ENCODE peak calls at places on chromosomes 13 and 19, in four cellular contexts. N, M, O and A are unnamed samples.

GRCh38 chr13:79406597-79406908 is 498 bp upstream of the RBM26 start:
- DNase-seq in N (no peak), M (no peak), O (no peak), A (no peak)

GRCh38 chr19:49863935-49864320 is 3.4 kb downstream of the PNKP start:
- DNase-seq in N (no peak), M (no peak), O (no peak), A (no peak)

GRCh38 chr13:69828527-69828926 is 279.1 kb upstream of the ATXN8OS start:
- DNase-seq in N (no peak), M (peak), O (no peak), A (no peak)

GRCh38 chr19:33746159-33746558 is 50.5 kb upstream of the KCTD15 start:
- DNase-seq in N (no peak), M (no peak), O (no peak), A (no peak)

GRCh38 chr19:10111405-10111811 is at the start of gene P2RY11:
- DNase-seq in N (no peak), M (no peak), O (no peak), A (no peak)

GRCh38 chr19:31674503-31675186 is 325.4 kb upstream of the TSHZ3 start:
- DNase-seq in N (no peak), M (no peak), O (no peak), A (no peak)

GRCh38 chr19:49823472-49823871 is 5.4 kb downstream of the MED25 start:
- DNase-seq in N (no peak), M (no peak), O (no peak), A (no peak)

GRCh38 chr13:51643114-51643881 is 59.0 kb downstream of the WDFY2 start:
- DNase-seq in N (peak), M (no peak), O (peak), A (no peak)

GRCh38 chr13:109494955-109495354 is 291.4 kb downstream of the IRS2 start:
- DNase-seq in N (no peak), M (no peak), O (no peak), A (no peak)

GRCh38 chr19:35213678-35214632 is 14.6 kb downstream of the FAM187B start:
- DNase-seq in N (peak), M (no peak), O (no peak), A (no peak)

GRCh38 chr19:31154021-31154420 is 195.2 kb downstream of the TSHZ3 start:
- DNase-seq in N (no peak), M (no peak), O (no peak), A (no peak)

GRCh38 chr13:105960326-105960725 is 575.1 kb downstream of the EFNB2 start:
- DNase-seq in N (no peak), M (no peak), O (no peak), A (no peak)

GRCh38 chr13:54029226-54029625 is 1000.6 kb downstream of the OLFM4 start:
- DNase-seq in N (no peak), M (no peak), O (no peak), A (no peak)

GRCh38 chr19:2494084-2494446 is 18.1 kb downstream of the GADD45B start:
- DNase-seq in N (no peak), M (no peak), O (no peak), A (no peak)

GRCh38 chr13:79637086-79637763 is 156.3 kb downstream of the NDFIP2 start:
- DNase-seq in N (no peak), M (no peak), O (no peak), A (no peak)

GRCh38 chr13:32210081-32210480 is 105.1 kb downstream of the ZAR1L start:
- DNase-seq in N (no peak), M (no peak), O (no peak), A (no peak)

GRCh38 chr13:59483441-59484116 is 680.1 kb downstream of the DIAPH3 start:
- DNase-seq in N (no peak), M (peak), O (no peak), A (no peak)

DNA sequence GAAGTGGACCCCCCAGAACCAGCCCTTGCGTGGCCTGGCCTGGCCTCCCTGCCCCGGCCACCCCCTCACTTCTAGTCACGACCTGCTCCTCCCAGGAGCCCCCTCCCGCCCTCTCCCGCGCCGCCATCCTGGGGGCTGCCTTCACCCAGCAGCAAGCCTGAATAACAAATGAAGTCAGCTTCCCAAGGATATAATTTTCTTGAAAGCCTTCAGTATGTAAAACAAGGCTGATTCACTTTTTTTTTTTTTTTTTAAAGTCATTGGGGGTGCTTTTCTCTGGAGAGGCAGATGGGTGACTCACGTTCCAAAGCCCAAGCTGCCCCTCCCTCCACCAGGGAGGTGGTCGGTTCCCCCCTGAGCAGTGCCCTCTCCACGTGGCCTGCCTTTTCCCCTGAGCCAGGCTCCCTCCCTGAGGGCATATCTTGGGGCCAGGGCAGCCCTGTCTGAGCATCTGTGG is 144.2 kb downstream of the KDM4B start:
- DNase-seq in N (no peak), M (no peak), O (no peak), A (no peak)
- TF ChIP-seq HMGXB4 in N (no peak), M (no peak), O (no peak), A (no peak)

DNA sequence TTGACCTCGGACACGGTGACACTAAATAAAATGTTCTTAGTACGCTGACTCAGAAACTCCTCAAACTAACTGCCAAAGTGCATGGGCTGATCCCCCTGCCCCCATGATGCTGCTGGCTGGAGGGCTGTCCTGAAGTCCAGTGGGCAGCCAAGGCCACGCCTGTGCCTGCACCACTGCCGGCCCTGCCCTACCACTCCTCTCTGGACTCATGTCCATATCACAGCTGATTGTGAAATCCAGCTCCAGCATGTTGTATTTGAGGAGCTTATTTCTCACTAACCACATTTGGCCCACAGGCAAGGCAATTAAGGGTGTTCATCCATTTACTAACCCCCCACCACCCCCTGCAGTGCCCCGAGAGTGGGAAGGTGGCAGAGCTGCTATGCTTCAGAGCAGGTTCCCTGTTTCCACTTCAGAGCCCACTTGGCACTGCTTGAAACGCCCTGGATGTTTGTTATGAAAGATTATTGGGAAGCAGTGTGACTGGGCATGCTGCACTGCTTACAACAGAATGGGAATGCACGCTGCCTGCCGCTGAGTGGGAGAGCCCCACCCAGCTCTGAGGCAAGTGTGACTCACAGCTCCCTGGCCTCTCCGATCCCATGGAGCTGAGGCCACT is 114.0 kb downstream of the UQCRFS1 start:
- DNase-seq in N (peak), M (no peak), O (no peak), A (peak)
- TF ChIP-seq HMGXB4 in N (no peak), M (no peak), O (no peak), A (no peak)

GRCh38 chr19:18167975-18168645 is 5.5 kb upstream of the IFI30 start:
- DNase-seq in N (peak), M (peak), O (no peak), A (peak)
- TF ChIP-seq HMGXB4 in N (no peak), M (no peak), O (peak), A (no peak)

GRCh38 chr13:103663996-103664395 is 597.8 kb upstream of the SLC10A2 start:
- DNase-seq in N (no peak), M (no peak), O (no peak), A (no peak)
- TF ChIP-seq HMGXB4 in N (no peak), M (no peak), O (no peak), A (no peak)

GRCh38 chr19:52542984-52543664 is 15.7 kb downstream of the ZNF808 start:
- DNase-seq in N (no peak), M (no peak), O (no peak), A (no peak)
- TF ChIP-seq HMGXB4 in N (no peak), M (no peak), O (no peak), A (no peak)

GRCh38 chr19:1267441-1268391 is 1.4 kb upstream of the CIRBP start:
- DNase-seq in N (no peak), M (no peak), O (no peak), A (no peak)

GRCh38 chr19:1264801-1265610 is 4.1 kb upstream of the CIRBP start:
- DNase-seq in N (peak), M (peak), O (peak), A (peak)

GRCh38 chr19:1265611-1266115 is 3.5 kb upstream of the CIRBP start:
- DNase-seq in N (peak), M (no peak), O (no peak), A (peak)

GRCh38 chr19:1266818-1267440 is 2.2 kb upstream of the CIRBP start:
- DNase-seq in N (peak), M (peak), O (no peak), A (peak)

GRCh38 chr19:1266116-1266817 is 2.9 kb upstream of the CIRBP start:
- DNase-seq in N (peak), M (peak), O (peak), A (peak)
- TF ChIP-seq HMGXB4 in N (no peak), M (no peak), O (no peak), A (no peak)